ENCODE peak calls at places on chromosomes 5 and 9, in four cellular contexts. Q is tibial artery, G is mucosa of descending colon, O is heart right ventricle. R is an unnamed sample.

GRCh38 chr5:171336486-171337206 is 27.6 kb downstream of the TLX3 start:
- DNase-seq in Q (peak; percentile 47), G (no peak), O (peak; percentile 28), R (no peak)

GRCh38 chr5:82275267-82275664 is 2.9 kb downstream of the RPS23 start:
- DNase-seq in O (no peak), G (no peak), Q (no peak), R (no peak)

GRCh38 chr5:80185095-80185494 is 70.8 kb downstream of the SERINC5 start:
- DNase-seq in G (no peak), Q (no peak), O (no peak), R (no peak)

GRCh38 chr5:65329266-65329665 is 152.5 kb downstream of the ADAMTS6 start:
- DNase-seq in Q (no peak), G (no peak), O (no peak), R (no peak)

GRCh38 chr5:177369050-177369912 is 11.6 kb downstream of the RGS14 start:
- DNase-seq in Q (no peak), O (no peak), G (no peak), R (no peak)

GRCh38 chr9:105879181-105879580 is 184.8 kb downstream of the TMEM38B start:
- DNase-seq in O (no peak), Q (no peak), G (no peak), R (no peak)

GRCh38 chr5:168446987-168447386 is 39.3 kb upstream of the RARS1 start:
- DNase-seq in O (no peak), G (no peak), Q (no peak), R (no peak)

GRCh38 chr9:113164536-113165300 is 13.9 kb downstream of the SLC31A2 start:
- DNase-seq in O (peak; percentile 66), Q (peak; percentile 79), G (no peak), R (no peak)

GRCh38 chr5:127936439-127936972 is 147.1 kb upstream of the SLC12A2 start:
- DNase-seq in G (no peak), O (no peak), Q (no peak), R (no peak)

GRCh38 chr9:27365977-27366376 is 69.0 kb upstream of the EQTN start:
- DNase-seq in Q (no peak), O (no peak), G (no peak), R (no peak)

GRCh38 chr5:102998224-102998623 is 121.7 kb downstream of the GIN1 start:
- DNase-seq in Q (no peak), O (no peak), G (no peak), R (no peak)

GRCh38 chr5:82129723-82130285 is 148.3 kb downstream of the RPS23 start:
- DNase-seq in Q (peak; percentile 53), G (no peak), O (no peak), R (no peak)

GRCh38 chr5:68149189-68149588 is 66.4 kb upstream of the PIK3R1 start:
- DNase-seq in Q (no peak), O (no peak), G (no peak), R (no peak)

GRCh38 chr9:91177081-91177480 is 184.6 kb downstream of the AUH start:
- DNase-seq in O (no peak), Q (no peak), G (no peak), R (no peak)

GRCh38 chr9:91174772-91175171 is 186.9 kb downstream of the AUH start:
- DNase-seq in Q (no peak), G (no peak), O (no peak), R (no peak)

GRCh38 chr9:91178281-91179236 is 183.2 kb downstream of the AUH start:
- DNase-seq in O (no peak), Q (peak; percentile 53), G (no peak), R (no peak)

GRCh38 chr9:91177661-91178280 is 183.9 kb downstream of the AUH start:
- DNase-seq in G (no peak), O (no peak), Q (peak; percentile 62), R (no peak)

GRCh38 chr9:91176426-91176825 is 185.3 kb downstream of the AUH start:
- DNase-seq in G (no peak), O (no peak), Q (peak; percentile 19), R (no peak)
- H3K4me1 ChIP-seq in G (peaks cover 11% of the 10 kb centered on the region), O (no peaks in the 10 kb centered on the region), Q (no peaks in the 10 kb centered on the region), R (no peaks in the 10 kb centered on the region)

GRCh38 chr9:107155244-107155817 is 127.7 kb upstream of the RAD23B start:
- DNase-seq in G (no peak), Q (no peak), O (no peak), R (no peak)
- TF ChIP-seq CTCF in G (no peak), Q (no peak), O (no peak), R (no peak)

GRCh38 chr9:137299938-137300337 is 2.1 kb downstream of the NRARP start:
- DNase-seq in Q (no peak), G (no peak), O (peak; percentile 64), R (no peak)

GRCh38 chr9:137298983-137299521 is 3.0 kb downstream of the NRARP start:
- DNase-seq in G (peak; percentile 50), Q (no peak), O (no peak), R (no peak)

GRCh38 chr9:137297060-137297664 is 4.9 kb downstream of the NRARP start:
- DNase-seq in O (no peak), G (peak; percentile 60), Q (no peak), R (no peak)

GRCh38 chr9:137297966-137298365 is 4.1 kb downstream of the NRARP start:
- DNase-seq in G (peak; percentile 66), O (no peak), Q (no peak), R (no peak)

DNA sequence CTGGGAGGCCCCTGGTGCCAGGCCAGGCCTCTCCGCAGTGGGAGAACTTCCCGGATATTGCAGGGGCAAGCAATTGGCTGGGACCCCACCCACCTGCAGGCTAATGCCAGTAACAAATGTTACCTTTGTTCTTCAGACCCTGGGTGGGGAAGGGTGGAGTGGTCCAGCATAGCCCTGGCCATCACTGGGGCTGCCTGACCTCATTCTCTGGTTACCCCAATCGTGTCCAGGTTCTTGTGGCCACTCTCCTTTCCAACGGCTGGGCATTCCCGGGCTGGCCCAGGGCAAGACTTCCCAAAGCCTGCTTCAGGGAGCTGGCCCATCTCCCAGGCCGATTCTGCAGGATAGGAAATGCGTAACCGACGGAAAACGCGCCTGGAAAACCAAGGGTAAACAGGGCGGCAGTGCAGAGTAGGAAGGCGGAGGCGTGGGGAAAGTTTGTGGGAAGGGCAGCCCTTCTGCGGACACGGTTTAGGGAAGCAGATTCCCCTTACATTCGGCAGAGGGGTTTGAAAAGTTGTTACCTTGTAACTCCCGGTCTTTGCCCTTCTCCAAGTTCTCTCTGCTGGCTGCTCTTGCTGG is 3.6 kb downstream of the NRARP start:
- DNase-seq in O (peak; percentile 83), Q (no peak), G (peak; percentile 69), R (no peak)
- H3K4me1 ChIP-seq in O (peaks cover 65% of the 10 kb centered on the region), Q (peaks cover 52% of the 10 kb centered on the region), G (peaks cover 24% of the 10 kb centered on the region), R (peaks cover 48% of the 10 kb centered on the region)

DNA sequence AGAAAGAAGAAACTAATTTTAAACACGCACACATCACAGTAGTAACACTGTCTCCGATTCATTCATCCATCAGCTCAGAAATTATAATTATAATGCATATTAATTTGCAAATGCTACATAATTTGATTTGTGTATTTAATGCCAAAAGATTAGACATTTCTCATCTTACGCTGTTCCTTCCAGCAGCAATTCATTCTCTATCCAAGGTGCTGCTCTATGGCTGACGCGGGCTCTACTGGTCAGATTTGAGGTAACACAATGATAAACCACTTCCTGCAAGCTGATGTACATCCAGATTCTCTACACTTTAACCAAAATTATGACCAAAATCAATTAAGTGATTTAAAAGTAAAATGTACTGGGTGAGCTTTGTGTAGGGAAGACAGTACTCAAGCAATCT is 77.9 kb upstream of the ICE1 start:
- DNase-seq in G (no peak), Q (no peak), O (no peak), R (no peak)
- TF ChIP-seq CTCF in G (no peak), Q (no peak), O (no peak), R (no peak)

GRCh38 chr5:35816881-35817521 is 39.7 kb upstream of the IL7R start:
- DNase-seq in Q (no peak), O (no peak), G (no peak), R (no peak)
- H3K4me1 ChIP-seq in Q (no peaks in the 10 kb centered on the region), O (no peaks in the 10 kb centered on the region), G (no peaks in the 10 kb centered on the region), R (peaks cover 6% of the 10 kb centered on the region)

GRCh38 chr9:129145841-129146292 is 32.2 kb downstream of the IER5L start:
- DNase-seq in O (peak; percentile 69), Q (no peak), G (peak; percentile 77), R (no peak)
- TF ChIP-seq CTCF in O (no peak), Q (no peak), G (no peak), R (no peak)

GRCh38 chr9:121718063-121718462 is 66.6 kb downstream of the DAB2IP start:
- DNase-seq in O (no peak), Q (peak; percentile 74), G (no peak), R (no peak)

GRCh38 chr9:121720992-121721350 is 69.5 kb downstream of the DAB2IP start:
- DNase-seq in Q (no peak), G (no peak), O (no peak), R (no peak)

GRCh38 chr9:121721770-121722169 is 70.3 kb downstream of the DAB2IP start:
- DNase-seq in G (peak; percentile 71), Q (no peak), O (peak; percentile 51), R (no peak)

GRCh38 chr9:121718501-121718900 is 67.1 kb downstream of the DAB2IP start:
- DNase-seq in Q (no peak), O (no peak), G (no peak), R (no peak)

DNA sequence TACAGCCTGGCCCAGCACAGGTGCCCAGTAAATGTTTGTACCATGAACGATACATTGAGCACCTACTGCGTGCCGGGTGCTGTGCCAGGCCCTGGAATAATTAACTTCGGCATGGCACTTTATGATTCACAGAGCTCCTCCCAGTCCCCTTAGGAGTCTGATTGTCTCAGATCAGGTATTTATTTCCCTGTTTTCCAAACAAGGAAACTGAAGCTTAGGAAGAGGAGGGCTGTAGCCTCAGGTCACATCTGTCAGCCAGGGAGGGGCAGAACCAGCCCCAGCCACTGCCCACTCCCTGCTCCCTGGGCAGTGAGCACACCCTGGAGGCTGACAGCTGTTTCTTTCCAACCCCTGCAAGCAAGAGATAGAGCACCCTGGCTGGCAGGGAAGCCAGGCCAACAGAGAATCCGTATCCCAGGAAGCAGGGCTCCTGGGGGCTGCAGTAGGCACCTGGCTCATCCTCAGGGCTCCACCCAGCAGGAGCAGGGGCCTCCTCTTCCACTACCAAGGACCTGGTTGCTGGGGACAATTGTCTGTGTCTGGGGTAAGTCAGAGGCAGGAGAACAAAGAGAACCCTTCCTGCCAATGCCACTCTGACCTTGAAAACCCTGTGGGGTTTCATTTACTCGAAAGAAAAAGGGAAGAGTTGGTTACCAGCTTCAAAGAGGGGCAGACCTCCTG is 69.0 kb downstream of the DAB2IP start:
- DNase-seq in G (peak; percentile 83), Q (no peak), O (no peak), R (no peak)
- H3K4me1 ChIP-seq in G (peaks cover 34% of the 10 kb centered on the region), Q (peaks cover 72% of the 10 kb centered on the region), O (peaks cover 97% of the 10 kb centered on the region), R (peaks cover 72% of the 10 kb centered on the region)

GRCh38 chr9:121599872-121600585 is 51.4 kb upstream of the DAB2IP start:
- DNase-seq in O (no peak), Q (no peak), G (no peak), R (no peak)
- TF ChIP-seq CTCF in O (no peak), Q (no peak), G (no peak), R (no peak)

R was measured in lower lobe of right lung.